ENCODE peak calls at places on chromosomes 2 and 18, in four cellular contexts. D is HepG2, G is GM12878, U is H1. Z is an unnamed sample.

GRCh38 chr2:88735133-88735532 is 43.7 kb downstream of the RPIA start:
- DNase-seq in G (no peak), D (no peak), U (no peak), Z (no peak)

GRCh38 chr2:227106845-227107759 is 56.9 kb downstream of the COL4A4 start:
- DNase-seq in U (peak; percentile 65), D (peak; percentile 73), G (no peak), Z (peak; percentile 45)

GRCh38 chr18:78240867-78241266 is 738.8 kb upstream of the SALL3 start:
- DNase-seq in U (no peak), D (no peak), G (no peak), Z (no peak)

GRCh38 chr2:95372845-95373244 is 29.7 kb upstream of the FAHD2A start:
- DNase-seq in D (no peak), G (no peak), U (no peak), Z (no peak)

GRCh38 chr2:175769200-175769599 is 232.9 kb downstream of the LNPK start:
- DNase-seq in D (no peak), U (no peak), G (no peak), Z (no peak)

GRCh38 chr2:109604597-109604996 is 9.2 kb downstream of the SEPTIN10 start:
- DNase-seq in D (no peak), G (no peak), U (no peak), Z (no peak)

GRCh38 chr18:77366725-77367641 is 117.3 kb downstream of the GALR1 start:
- DNase-seq in U (no peak), G (no peak), D (peak; percentile 97), Z (no peak)

GRCh38 chr18:26710460-26711096 is 154.9 kb downstream of the AQP4 start:
- DNase-seq in D (no peak), G (peak; percentile 73), U (no peak), Z (no peak)

GRCh38 chr2:166675553-166675952 is 181.5 kb upstream of the SCN7A start:
- DNase-seq in G (no peak), D (no peak), U (no peak), Z (no peak)

GRCh38 chr2:177329035-177329434 is 63.5 kb upstream of the AGPS start:
- DNase-seq in D (no peak), G (no peak), U (no peak), Z (no peak)

GRCh38 chr2:56589820-56590219 is 406.0 kb downstream of the CCDC85A start:
- DNase-seq in G (no peak), U (no peak), D (no peak), Z (no peak)

GRCh38 chr2:232523682-232524597 is 2.0 kb upstream of the CHRND start:
- DNase-seq in G (no peak), U (peak; percentile 90), D (peak; percentile 65), Z (peak; percentile 75)

GRCh38 chr2:219126555-219126954 is 34.1 kb downstream of the NHEJ1 start:
- DNase-seq in U (no peak), G (no peak), D (peak; percentile 78), Z (no peak)

GRCh38 chr18:79397830-79398761 is 2.4 kb downstream of the NFATC1 start:
- DNase-seq in G (no peak), D (no peak), U (no peak), Z (no peak)

GRCh38 chr2:45845058-45845457 is 193.6 kb downstream of the PRKCE start:
- DNase-seq in G (no peak), D (no peak), U (no peak), Z (no peak)

GRCh38 chr2:110099471-110100225 is 16.0 kb downstream of the MALL start:
- DNase-seq in G (no peak), D (no peak), U (peak; percentile 33), Z (no peak)

GRCh38 chr2:158766524-158766923 is 28.6 kb upstream of the DAPL1 start:
- DNase-seq in U (no peak), G (no peak), D (no peak), Z (no peak)

GRCh38 chr18:39799010-39799409 is 2156.0 kb upstream of the PIK3C3 start:
- DNase-seq in G (no peak), U (no peak), D (no peak), Z (no peak)

GRCh38 chr18:43533371-43533770 is 256.1 kb upstream of the SYT4 start:
- DNase-seq in G (no peak), U (no peak), D (no peak), Z (no peak)

GRCh38 chr2:224957540-224958465 is 84.5 kb downstream of the DOCK10 start:
- DNase-seq in D (no peak), U (no peak), G (peak; percentile 74), Z (no peak)

GRCh38 chr2:153575171-153575853 is 96.8 kb upstream of the RPRM start:
- DNase-seq in D (no peak), U (no peak), G (no peak), Z (no peak)

GRCh38 chr2:39146630-39147029 is 25.8 kb upstream of the SOS1 start:
- DNase-seq in U (no peak), D (no peak), G (no peak), Z (no peak)

GRCh38 chr2:8149985-8150547 is 531.8 kb upstream of the ID2 start:
- DNase-seq in D (no peak), U (no peak), G (no peak), Z (no peak)

GRCh38 chr2:160343404-160343803 is 143.3 kb upstream of the ITGB6 start:
- DNase-seq in D (no peak), G (no peak), U (no peak), Z (no peak)

GRCh38 chr2:102604754-102605153 is 14.6 kb upstream of the SLC9A2 start:
- DNase-seq in D (no peak), G (no peak), U (no peak), Z (no peak)

GRCh38 chr2:200003444-200003843 is 48.1 kb downstream of the MAIP1 start:
- DNase-seq in U (no peak), G (no peak), D (no peak), Z (no peak)

GRCh38 chr2:82089518-82089917 is 1785.0 kb upstream of the LRRTM1 start:
- DNase-seq in U (no peak), D (no peak), G (no peak), Z (no peak)

GRCh38 chr18:22585333-22585732 is 167.6 kb upstream of the CTAGE1 start:
- DNase-seq in D (no peak), U (no peak), G (no peak), Z (no peak)

GRCh38 chr2:7165736-7166135 is 248.5 kb downstream of the RNF144A start:
- DNase-seq in U (no peak), G (no peak), D (no peak), Z (no peak)

GRCh38 chr2:167127135-167127534 is 238.9 kb downstream of the XIRP2 start:
- DNase-seq in G (no peak), D (peak; percentile 33), U (no peak), Z (no peak)

GRCh38 chr2:32626591-32627221 is 1.1 kb upstream of the TTC27 start:
- DNase-seq in U (peak; percentile 47), G (no peak), D (no peak), Z (no peak)

GRCh38 chr2:95336408-95336807 is 39.3 kb downstream of the KCNIP3 start:
- DNase-seq in D (no peak), G (no peak), U (no peak), Z (no peak)

GRCh38 chr2:27647289-27647688 is 16.1 kb downstream of the SUPT7L start:
- DNase-seq in G (no peak), D (no peak), U (no peak), Z (no peak)

GRCh38 chr2:62424899-62425298 is 81.1 kb downstream of the TMEM17 start:
- DNase-seq in U (no peak), D (no peak), G (no peak), Z (no peak)

GRCh38 chr2:62423883-62424458 is 82.0 kb downstream of the TMEM17 start:
- DNase-seq in U (no peak), D (no peak), G (no peak), Z (no peak)

GRCh38 chr2:62423235-62423634 is 82.8 kb downstream of the TMEM17 start:
- DNase-seq in U (no peak), D (peak; percentile 71), G (no peak), Z (no peak)

GRCh38 chr2:62427146-62427545 is 78.8 kb downstream of the TMEM17 start:
- DNase-seq in G (no peak), U (no peak), D (no peak), Z (no peak)

DNA sequence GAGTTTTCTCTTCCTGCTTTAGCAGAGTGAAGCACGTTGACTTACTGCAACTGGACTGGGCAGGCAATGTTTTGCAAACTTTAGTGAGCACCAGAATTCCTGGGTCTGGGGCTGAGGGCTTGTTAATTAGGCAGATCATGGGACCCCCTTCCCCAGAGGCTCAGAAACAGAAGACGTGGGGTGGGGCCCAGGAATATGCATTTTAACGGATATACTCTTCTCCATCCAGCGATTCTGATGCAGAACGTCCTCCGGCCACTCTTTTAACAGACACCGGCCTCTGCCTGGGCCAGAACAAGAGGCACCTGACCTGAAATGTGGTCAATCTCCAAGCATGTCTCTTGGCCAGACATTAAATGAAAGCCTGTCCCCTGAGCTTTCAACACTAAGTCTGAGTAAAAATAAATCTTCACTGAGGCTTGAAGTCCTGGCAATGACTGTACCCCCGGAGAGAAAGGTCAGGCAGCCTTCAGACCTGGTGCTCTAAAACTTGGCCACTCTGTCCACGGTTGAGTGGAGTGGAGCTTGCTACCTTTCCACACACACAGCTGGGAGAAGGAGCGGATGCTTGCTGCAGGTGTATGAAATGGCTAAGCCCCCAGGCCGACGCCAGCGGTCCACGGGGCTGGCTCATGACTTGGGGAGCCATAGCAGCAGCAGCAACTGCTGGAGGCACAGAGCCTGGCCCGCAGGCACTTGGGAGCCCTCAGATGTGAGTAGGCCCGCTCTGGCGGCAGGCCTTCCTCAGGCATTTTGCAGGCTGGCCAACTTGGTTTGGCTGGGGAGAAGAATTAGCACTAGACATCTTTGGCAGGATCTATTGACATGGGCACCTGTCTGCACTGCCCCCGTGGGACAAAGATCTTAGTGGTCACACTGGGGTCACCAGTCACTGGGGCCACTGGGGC is 79.7 kb downstream of the TMEM17 start:
- DNase-seq in U (no peak), G (no peak), D (no peak), Z (no peak)
- TF ChIP-seq SUZ12 in U (no peak), G (no peak), D (no peak), Z (no peak)

GRCh38 chr2:165239826-165240618 is 808 bp downstream of the SCN2A start:
- DNase-seq in D (no peak), U (no peak), G (no peak), Z (no peak)

GRCh38 chr2:165237056-165237455 is 2.2 kb upstream of the SCN2A start:
- DNase-seq in D (no peak), G (no peak), U (no peak), Z (no peak)

GRCh38 chr2:165238295-165238694 is 919 bp upstream of the SCN2A start:
- DNase-seq in G (no peak), U (no peak), D (no peak), Z (no peak)

GRCh38 chr2:165240927-165241326 is 1.7 kb downstream of the SCN2A start:
- DNase-seq in G (no peak), D (no peak), U (no peak), Z (no peak)

GRCh38 chr2:165239230-165239629 is at the start of gene SCN2A:
- DNase-seq in G (no peak), U (no peak), D (peak; percentile 54), Z (peak; percentile 24)
- TF ChIP-seq SP1 in G (no peak), U (no peak), D (no peak), Z (no peak)

GRCh38 chr2:55048514-55048924 is 1.7 kb downstream of the RTN4 start:
- DNase-seq in U (no peak), G (no peak), D (peak; percentile 58), Z (peak; percentile 23)
- TF ChIP-seq SUZ12 in U (no peak), G (no peak), D (no peak), Z (no peak)

DNA sequence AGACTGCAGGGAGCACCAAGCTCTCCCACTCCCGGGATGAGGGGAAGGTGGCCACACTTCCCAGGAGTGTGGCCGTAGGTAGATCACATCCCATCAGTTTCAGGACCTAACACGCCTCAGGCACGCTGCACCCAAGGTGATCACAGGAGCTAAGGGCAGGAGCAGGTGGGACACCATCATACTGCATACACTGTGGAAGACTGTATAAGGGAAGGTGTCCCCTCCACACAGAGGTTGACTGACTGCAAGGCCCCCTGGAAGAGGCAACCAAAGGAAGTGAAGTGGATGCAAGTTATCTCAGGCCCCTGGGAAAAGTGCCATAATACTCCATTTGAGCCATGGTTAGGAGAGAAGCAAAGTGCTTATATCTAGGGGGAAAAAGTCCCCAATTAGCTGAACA is 351.9 kb upstream of the SMIM21 start:
- DNase-seq in D (no peak), U (no peak), G (no peak), Z (no peak)
- TF ChIP-seq SP1 in D (no peak), U (no peak), G (no peak), Z (no peak)